ENCODE peak calls at places on chromosomes 7 and 10, in nine cellular contexts. U is H54, A is testis, J is IMR-90, F is ovary, C is GM12878, O is Peyer's patch, W is heart left ventricle, T is transverse colon. H is an unnamed sample.

GRCh38 chr7:80851896-80852476 is 66.9 kb downstream of the SEMA3C start:
- DNase-seq in U (no peak), A (no peak), J (peak), F (no peak), C (no peak), O (no peak), W (no peak), T (no peak), H (no peak)

GRCh38 chr7:139640678-139641077 is 117.2 kb downstream of the CLEC2L start:
- DNase-seq in U (no peak), A (no peak), J (no peak), F (no peak), C (no peak), O (no peak), W (no peak), T (no peak), H (no peak)

GRCh38 chr10:50385610-50386009 is 134.3 kb upstream of the ASAH2 start:
- DNase-seq in U (no peak), A (peak), J (no peak), F (no peak), C (no peak), O (no peak), W (no peak), T (no peak), H (peak)

GRCh38 chr7:47896809-47897423 is 51.4 kb downstream of the PKD1L1 start:
- DNase-seq in U (no peak), A (no peak), J (no peak), F (no peak), C (no peak), O (no peak), W (no peak), T (no peak), H (no peak)

GRCh38 chr10:79060641-79061255 is 8.0 kb upstream of the ZMIZ1 start:
- DNase-seq in U (no peak), A (no peak), J (no peak), F (peak), C (no peak), O (peak), W (no peak), T (peak), H (peak)

GRCh38 chr7:131443496-131443895 is 112.9 kb downstream of the PODXL start:
- DNase-seq in U (no peak), A (no peak), J (no peak), F (no peak), C (no peak), O (no peak), W (no peak), T (no peak), H (no peak)

GRCh38 chr10:124011464-124011863 is 81.9 kb downstream of the CHST15 start:
- DNase-seq in U (no peak), A (no peak), J (no peak), F (no peak), C (no peak), O (no peak), W (no peak), T (no peak), H (no peak)

GRCh38 chr10:90289037-90289436 is 568.8 kb downstream of the HTR7 start:
- DNase-seq in U (no peak), A (no peak), J (peak), F (no peak), C (peak), O (no peak), W (no peak), T (no peak), H (no peak)

GRCh38 chr10:116960066-116960465 is 44.9 kb downstream of the SHTN1 start:
- DNase-seq in U (no peak), A (peak), J (peak), F (no peak), C (no peak), O (no peak), W (no peak), T (no peak), H (no peak)

GRCh38 chr10:112409274-112409673 is 35.4 kb downstream of the ACSL5 start:
- DNase-seq in U (no peak), A (no peak), J (no peak), F (no peak), C (no peak), O (no peak), W (no peak), T (no peak), H (no peak)

GRCh38 chr10:101567165-101568006 is 20.7 kb downstream of the POLL start:
- DNase-seq in U (no peak), A (no peak), J (no peak), F (no peak), C (no peak), O (peak), W (no peak), T (no peak), H (no peak)

GRCh38 chr10:115092258-115092554 is 959 bp upstream of the ATRNL1 start:
- DNase-seq in U (no peak), A (no peak), J (no peak), F (no peak), C (no peak), O (no peak), W (no peak), T (no peak), H (no peak)

DNA sequence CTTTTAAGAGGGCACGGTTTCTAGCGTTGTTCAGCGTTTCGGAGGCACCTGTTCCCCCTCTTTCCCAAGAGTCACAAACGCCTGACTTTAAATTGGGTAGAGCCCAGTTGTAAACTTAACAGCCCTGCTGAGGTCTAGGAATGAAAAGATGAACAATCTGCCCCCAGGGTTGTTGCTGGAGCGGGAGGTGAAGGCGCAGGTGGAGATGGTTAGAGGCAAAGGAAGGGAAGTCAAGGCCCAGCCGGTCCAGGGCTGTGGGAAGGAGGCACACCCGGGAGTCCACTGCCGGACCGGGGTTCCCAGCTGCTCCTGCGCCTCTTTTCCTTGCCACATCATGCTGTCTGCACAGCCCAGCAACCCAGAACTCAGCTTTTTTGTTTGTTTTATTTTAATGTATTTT is 770 bp downstream of the PRXL2A start:
- DNase-seq in U (no peak), A (no peak), J (no peak), F (no peak), C (no peak), O (no peak), W (no peak), T (no peak), H (no peak)
- TF ChIP-seq POLR2A in U (no peak), A (no peak), J (no peak), F (no peak), C (no peak), O (no peak), W (no peak), T (no peak), H (no peak)

GRCh38 chr7:24908166-24908565 is 71.8 kb downstream of the OSBPL3 start:
- DNase-seq in U (no peak), A (no peak), J (no peak), F (no peak), C (no peak), O (no peak), W (no peak), T (no peak), H (no peak)

GRCh38 chr7:24908757-24909156 is 71.2 kb downstream of the OSBPL3 start:
- DNase-seq in U (no peak), A (no peak), J (no peak), F (no peak), C (no peak), O (no peak), W (no peak), T (no peak), H (no peak)

GRCh38 chr7:24910551-24911212 is 69.3 kb downstream of the OSBPL3 start:
- DNase-seq in U (no peak), A (no peak), J (no peak), F (no peak), C (no peak), O (no peak), W (no peak), T (no peak), H (no peak)

GRCh38 chr7:24905996-24906770 is 73.8 kb downstream of the OSBPL3 start:
- DNase-seq in U (peak), A (no peak), J (no peak), F (no peak), C (no peak), O (no peak), W (no peak), T (no peak), H (no peak)

GRCh38 chr7:24907311-24907886 is 72.6 kb downstream of the OSBPL3 start:
- DNase-seq in U (peak), A (no peak), J (peak), F (no peak), C (peak), O (no peak), W (no peak), T (no peak), H (no peak)
- TF ChIP-seq POLR2A in U (no peak), A (no peak), J (no peak), F (no peak), C (no peak), O (no peak), W (no peak), T (no peak), H (no peak)

GRCh38 chr7:21943436-21943835 is 2.3 kb downstream of the CDCA7L start:
- DNase-seq in U (no peak), A (no peak), J (no peak), F (no peak), C (no peak), O (no peak), W (no peak), T (no peak), H (no peak)

GRCh38 chr7:21946228-21946709 is 570 bp upstream of the CDCA7L start:
- DNase-seq in U (no peak), A (no peak), J (no peak), F (no peak), C (no peak), O (no peak), W (no peak), T (no peak), H (no peak)

GRCh38 chr7:21947056-21947455 is 1.4 kb upstream of the CDCA7L start:
- DNase-seq in U (no peak), A (no peak), J (no peak), F (no peak), C (no peak), O (no peak), W (no peak), T (no peak), H (no peak)

GRCh38 chr7:21944616-21945373 is 904 bp downstream of the CDCA7L start:
- DNase-seq in U (no peak), A (peak), J (peak), F (peak), C (no peak), O (peak), W (peak), T (peak), H (no peak)

GRCh38 chr7:21945374-21946227 is at the start of gene CDCA7L:
- DNase-seq in U (peak), A (peak), J (peak), F (peak), C (peak), O (peak), W (peak), T (peak), H (peak)
- TF ChIP-seq POLR2A in U (peak), A (no peak), J (peak), F (peak), C (peak), O (peak), W (peak), T (peak), H (no peak)

DNA sequence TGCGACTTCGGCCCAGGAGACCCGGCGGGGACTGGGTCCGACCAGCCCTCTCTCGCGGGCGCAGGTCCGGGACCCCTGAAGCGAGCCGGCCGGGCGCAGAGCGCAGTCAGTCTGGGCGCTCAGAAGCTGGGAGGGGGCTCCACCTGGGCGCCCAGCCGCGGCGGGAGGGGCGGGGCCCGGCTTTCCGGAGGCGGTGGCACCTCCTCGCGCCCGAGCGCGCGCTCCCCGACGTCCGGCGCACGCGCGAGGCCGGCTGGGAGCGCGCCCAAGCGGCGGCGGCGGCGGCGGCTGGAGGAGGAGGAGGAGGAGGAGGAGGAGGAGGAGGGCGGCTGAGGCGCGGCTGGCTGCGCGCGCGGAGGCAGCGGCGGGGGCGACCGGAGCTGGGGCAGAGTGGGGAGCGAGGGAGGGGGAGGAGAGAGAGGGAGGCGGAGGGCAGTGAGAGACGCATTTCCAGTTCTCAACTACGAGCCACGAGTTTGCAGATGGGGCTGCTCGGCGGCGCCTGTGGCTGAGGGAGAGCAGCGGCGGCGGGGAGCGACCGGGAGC is at the start of gene PALS2:
- DNase-seq in U (peak), A (peak), J (peak), F (peak), C (no peak), O (peak), W (peak), T (peak), H (peak)
- TF ChIP-seq POLR2A in U (peak), A (no peak), J (no peak), F (peak), C (peak), O (peak), W (no peak), T (no peak), H (peak)

GRCh38 chr7:44145419-44145968 is 4.4 kb upstream of the MYL7 start:
- DNase-seq in U (no peak), A (no peak), J (no peak), F (peak), C (no peak), O (peak), W (no peak), T (no peak), H (no peak)
- TF ChIP-seq POLR2A in U (no peak), A (no peak), J (no peak), F (no peak), C (no peak), O (no peak), W (no peak), T (no peak), H (no peak)

GRCh38 chr10:12605580-12606405 is 256.4 kb downstream of the CAMK1D start:
- DNase-seq in U (peak), A (peak), J (peak), F (peak), C (no peak), O (peak), W (peak), T (peak), H (peak)
- TF ChIP-seq POLR2A in U (no peak), A (no peak), J (no peak), F (no peak), C (peak), O (no peak), W (no peak), T (peak), H (no peak)

GRCh38 chr10:122974543-122975064 is 5.6 kb upstream of the PSTK start:
- DNase-seq in U (no peak), A (no peak), J (no peak), F (no peak), C (no peak), O (no peak), W (no peak), T (no peak), H (no peak)

GRCh38 chr10:122983898-122984297 is 3.7 kb downstream of the PSTK start:
- DNase-seq in U (no peak), A (no peak), J (no peak), F (no peak), C (no peak), O (no peak), W (no peak), T (no peak), H (no peak)

GRCh38 chr10:122981066-122981464 is 864 bp downstream of the PSTK start:
- DNase-seq in U (no peak), A (no peak), J (peak), F (no peak), C (no peak), O (no peak), W (no peak), T (no peak), H (no peak)

GRCh38 chr10:122984708-122985107 is 4.5 kb downstream of the PSTK start:
- DNase-seq in U (no peak), A (no peak), J (no peak), F (no peak), C (no peak), O (no peak), W (no peak), T (no peak), H (no peak)

DNA sequence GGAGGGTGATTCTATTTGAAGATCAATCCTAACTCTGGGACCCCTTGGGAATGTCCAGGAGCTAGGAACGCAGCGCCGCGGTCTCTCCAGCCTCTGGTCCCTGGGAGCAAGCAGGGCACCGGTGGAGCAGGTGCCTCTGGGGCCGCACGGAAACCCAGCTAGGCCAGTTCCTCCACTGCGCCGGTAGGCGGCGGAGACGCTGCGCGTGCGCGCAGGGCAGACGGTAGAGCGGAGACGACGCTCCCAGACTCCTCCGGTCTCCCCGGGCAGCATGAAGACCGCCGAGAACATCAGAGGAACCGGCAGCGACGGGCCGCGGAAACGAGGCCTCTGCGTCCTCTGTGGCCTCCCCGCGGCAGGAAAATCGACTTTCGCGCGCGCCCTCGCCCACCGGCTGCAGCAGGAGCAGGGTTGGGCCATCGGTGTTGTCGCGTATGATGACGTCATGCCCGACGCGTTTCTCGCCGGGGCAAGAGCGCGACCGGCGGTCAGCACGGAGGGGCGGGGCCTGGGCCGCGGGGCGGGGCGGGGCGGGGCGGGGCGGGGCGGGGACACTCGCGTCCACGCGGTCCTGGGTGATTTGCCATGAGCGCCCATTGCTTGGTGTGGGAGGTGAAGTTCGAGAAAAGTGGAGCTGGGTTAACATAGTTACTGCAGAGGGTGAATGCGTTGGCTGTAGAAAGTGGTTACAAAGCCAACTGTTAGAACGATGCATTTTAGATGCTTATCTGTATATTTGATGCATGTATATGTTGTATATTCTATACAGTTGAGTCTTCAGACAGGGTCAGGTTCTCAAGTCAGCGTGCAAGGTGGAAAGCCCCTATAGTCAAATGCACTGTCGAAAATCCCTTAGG is at the start of gene PSTK:
- DNase-seq in U (peak), A (peak), J (peak), F (peak), C (peak), O (peak), W (peak), T (peak), H (peak)
- TF ChIP-seq POLR2A in U (peak), A (no peak), J (peak), F (peak), C (peak), O (peak), W (peak), T (peak), H (peak)